ENCODE peak calls at places on chromosomes 6 and 20, in ten cellular contexts. U, G, X, F, B, W, M, R, Z and Y are unnamed samples.

GRCh38 chr20:25197173-25197869 is 1.8 kb downstream of the ENTPD6 start:
- DNase-seq in F (peak), R (no peak), X (no peak), B (no peak), G (no peak), M (no peak), U (no peak), Z (no peak), W (no peak), Y (no peak)

GRCh38 chr6:18978330-18979128 is 591.4 kb downstream of the RNF144B start:
- DNase-seq in F (peak), W (no peak), U (peak), X (peak), Z (no peak), R (no peak), B (no peak), M (peak), G (no peak), Y (peak)

GRCh38 chr20:7195704-7196103 is 428.2 kb downstream of the BMP2 start:
- DNase-seq in F (peak), W (no peak), R (no peak), Z (no peak), X (peak), B (no peak), U (peak), M (no peak), G (no peak), Y (peak)

GRCh38 chr6:44082872-44083321 is 44.4 kb downstream of the MRPL14 start:
- DNase-seq in B (no peak), R (no peak), Z (no peak), X (no peak), W (no peak), U (no peak), M (no peak), F (no peak), G (no peak), Y (no peak)

GRCh38 chr6:83708970-83709747 is at the start of gene SNAP91:
- DNase-seq in M (peak), Z (no peak), R (peak), W (no peak), G (no peak), U (no peak), X (no peak), F (no peak), B (no peak), Y (no peak)

GRCh38 chr6:75012018-75012417 is 193.8 kb downstream of the COL12A1 start:
- DNase-seq in G (no peak), W (no peak), Z (no peak), M (no peak), R (no peak), X (no peak), F (no peak), B (no peak), U (no peak), Y (no peak)

GRCh38 chr6:4383910-4384637 is 248.7 kb upstream of the ECI2 start:
- DNase-seq in B (no peak), U (peak), R (no peak), G (no peak), X (no peak), M (peak), F (no peak), Z (no peak), W (no peak), Y (peak)

GRCh38 chr6:148943451-148943850 is 196.6 kb downstream of the UST start:
- DNase-seq in R (no peak), M (no peak), G (no peak), X (no peak), Z (no peak), U (no peak), F (no peak), B (no peak), W (no peak), Y (no peak)

GRCh38 chr6:36998723-36999466 is 6.6 kb upstream of the FGD2 start:
- DNase-seq in U (no peak), G (no peak), Z (no peak), W (no peak), M (no peak), F (no peak), R (no peak), X (no peak), B (peak), Y (no peak)

GRCh38 chr6:16950311-16950710 is 151.5 kb upstream of the STMND1 start:
- DNase-seq in W (no peak), F (no peak), R (no peak), U (no peak), M (no peak), B (no peak), G (no peak), Z (no peak), X (no peak), Y (no peak)

GRCh38 chr20:35821807-35822242 is 50.0 kb downstream of the PHF20 start:
- DNase-seq in Z (no peak), U (peak), M (no peak), B (no peak), R (no peak), G (no peak), F (peak), W (no peak), X (no peak), Y (peak)

GRCh38 chr6:135423649-135424128 is 73.9 kb downstream of the AHI1 start:
- DNase-seq in X (peak), Z (no peak), U (peak), W (no peak), R (peak), M (peak), F (peak), G (no peak), B (peak), Y (peak)

GRCh38 chr6:72649032-72649984 is 27.4 kb downstream of the KCNQ5 start:
- DNase-seq in X (peak), Z (peak), W (no peak), U (peak), G (no peak), F (peak), R (no peak), B (no peak), M (no peak), Y (peak)

GRCh38 chr20:12110711-12111110 is 193.0 kb downstream of the BTBD3 start:
- DNase-seq in B (no peak), R (no peak), W (no peak), U (no peak), M (no peak), F (no peak), X (no peak), Z (no peak), G (no peak), Y (no peak)

GRCh38 chr6:101090281-101090680 is 209.2 kb upstream of the ASCC3 start:
- DNase-seq in X (no peak), G (no peak), R (no peak), F (peak), Z (no peak), M (no peak), U (no peak), W (no peak), B (no peak), Y (peak)

GRCh38 chr20:50093240-50093639 is 19.7 kb downstream of the UBE2V1 start:
- DNase-seq in U (no peak), Z (no peak), W (no peak), B (no peak), X (no peak), R (no peak), F (no peak), G (no peak), M (no peak), Y (no peak)

GRCh38 chr20:34720266-34720665 is 16.1 kb downstream of the TP53INP2 start:
- DNase-seq in F (no peak), R (peak), M (no peak), X (no peak), W (no peak), B (no peak), U (no peak), Z (no peak), G (no peak), Y (no peak)

GRCh38 chr6:69138893-69139494 is 503.9 kb downstream of the ADGRB3 start:
- DNase-seq in W (no peak), F (no peak), Z (no peak), B (no peak), G (no peak), X (peak), U (peak), M (no peak), R (no peak), Y (peak)

GRCh38 chr6:113909224-113909856 is 52.2 kb downstream of the MARCKS start:
- DNase-seq in F (peak), B (peak), Z (no peak), G (no peak), W (no peak), X (no peak), M (peak), R (no peak), U (peak), Y (peak)

GRCh38 chr6:1381397-1382330 is 7.7 kb upstream of the FOXF2 start:
- DNase-seq in B (peak), F (peak), R (peak), Z (no peak), W (no peak), X (no peak), G (no peak), M (peak), U (no peak), Y (no peak)
- H3K4me3 ChIP-seq in B (no peak), F (peak), R (no peak), Z (peak), W (peak), X (no peak), G (no peak), M (peak), U (peak), Y (no peak)

GRCh38 chr20:3764659-3765058 is 2.9 kb downstream of the ADISSP start:
- DNase-seq in F (no peak), X (no peak), U (no peak), B (no peak), M (no peak), G (no peak), R (no peak), Z (no peak), W (no peak), Y (no peak)

GRCh38 chr20:3767434-3768341 is at the start of gene ADISSP:
- DNase-seq in W (peak), M (peak), B (peak), X (peak), U (peak), R (peak), G (peak), F (peak), Z (peak), Y (peak)

GRCh38 chr20:3766832-3767433 is 620 bp downstream of the ADISSP start:
- DNase-seq in G (no peak), B (peak), W (no peak), F (peak), M (no peak), X (no peak), Z (no peak), R (no peak), U (no peak), Y (no peak)

GRCh38 chr20:3765171-3765887 is 2.2 kb downstream of the ADISSP start:
- DNase-seq in M (no peak), U (no peak), X (no peak), Z (no peak), G (no peak), B (no peak), R (no peak), F (no peak), W (no peak), Y (no peak)

GRCh38 chr20:3766381-3766780 is 1.2 kb downstream of the ADISSP start:
- DNase-seq in B (no peak), X (no peak), G (no peak), M (no peak), U (no peak), Z (no peak), W (no peak), R (no peak), F (no peak), Y (no peak)
- H3K4me3 ChIP-seq in B (peak), X (no peak), G (no peak), M (no peak), U (no peak), Z (peak), W (peak), R (no peak), F (peak), Y (no peak)

DNA sequence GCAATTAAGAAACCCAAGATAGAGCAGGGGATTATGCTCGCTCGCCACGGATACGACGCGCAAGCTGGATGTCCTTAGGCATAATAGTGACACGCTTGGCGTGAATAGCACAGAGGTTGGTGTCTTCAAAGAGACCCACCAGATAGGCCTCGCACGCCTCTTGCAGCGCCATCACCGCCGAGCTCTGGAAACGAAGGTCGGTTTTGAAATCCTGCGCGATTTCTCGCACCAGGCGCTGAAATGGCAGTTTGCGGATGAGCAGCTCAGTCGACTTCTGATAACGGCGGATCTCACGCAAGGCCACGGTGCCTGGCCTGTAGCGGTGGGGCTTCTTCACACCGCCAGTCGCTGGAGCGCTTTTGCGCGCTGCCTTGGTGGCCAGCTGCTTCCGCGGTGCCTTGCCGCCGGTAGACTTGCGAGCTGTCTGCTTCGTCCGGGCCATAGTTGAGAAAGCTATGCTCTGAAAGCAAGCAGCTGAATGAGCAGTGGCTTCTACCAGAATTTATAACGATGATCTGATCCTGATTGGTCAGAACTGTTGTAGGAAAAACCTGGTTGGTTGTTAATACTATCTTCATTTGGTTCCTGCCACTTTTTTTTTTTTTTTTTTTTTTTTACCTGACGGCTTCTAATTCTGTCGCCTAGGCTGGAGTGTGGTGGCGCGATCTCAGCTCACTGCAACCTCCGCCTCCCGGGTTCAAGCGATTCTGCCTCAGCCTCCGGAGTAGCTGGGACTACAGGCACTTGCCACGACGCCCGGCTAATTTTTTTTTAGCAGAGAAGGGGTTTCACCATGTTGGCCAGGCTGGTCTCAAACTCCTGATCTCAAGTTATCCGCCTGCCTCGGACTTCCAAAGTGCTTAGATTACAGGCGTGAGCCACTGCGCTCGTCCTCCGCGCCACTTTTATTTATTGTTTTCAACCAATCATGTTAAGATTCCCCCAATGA is 21.6 kb downstream of the OR2B2 start:
- DNase-seq in G (peak), B (peak), F (no peak), U (peak), R (peak), Z (no peak), W (no peak), M (peak), X (peak), Y (peak)
- H3K4me3 ChIP-seq in G (peak), B (peak), F (no peak), U (peak), R (no peak), Z (peak), W (no peak), M (peak), X (peak), Y (peak)

GRCh38 chr6:133937909-133938308 is 15.1 kb upstream of the TBPL1 start:
- DNase-seq in G (no peak), B (no peak), U (no peak), M (no peak), F (no peak), W (no peak), R (no peak), Z (no peak), X (no peak), Y (no peak)
- H3K4me3 ChIP-seq in G (no peak), B (no peak), U (no peak), M (no peak), F (no peak), W (no peak), R (no peak), Z (no peak), X (no peak), Y (no peak)

GRCh38 chr6:111171577-111172400 is 84.5 kb downstream of the SLC16A10 start:
- DNase-seq in M (no peak), U (peak), G (no peak), B (no peak), F (peak), R (no peak), W (no peak), Z (no peak), X (no peak), Y (peak)
- H3K4me3 ChIP-seq in M (no peak), U (no peak), G (no peak), B (no peak), F (no peak), R (no peak), W (no peak), Z (no peak), X (no peak), Y (no peak)

GRCh38 chr6:326896-327537 is 34.7 kb downstream of the DUSP22 start:
- DNase-seq in X (no peak), Z (no peak), F (no peak), U (no peak), B (no peak), M (no peak), R (no peak), G (no peak), W (peak), Y (no peak)
- H3K4me3 ChIP-seq in X (no peak), Z (no peak), F (no peak), U (no peak), B (peak), M (no peak), R (no peak), G (no peak), W (no peak), Y (no peak)